ENCODE peak calls at places on chromosomes 4 and X, in ten cellular contexts. One of them, this sample, is unnamed.

GRCh38 chrX:37332987-37333658 is 16.0 kb upstream of the PRRG1 start:
- DNase-seq in T1000: no peak
- DNase-seq in lower lobe of right lung: no peak
- DNase-seq in ovary: no peak
- DNase-seq in activated CD4-positive, alpha-beta T cell treated with anti-CD3 and anti-CD28 coated beads for 1 hour: no peak
- DNase-seq in WTC11: no peak
- DNase-seq in AG08395: no peak
- DNase-seq in HT1080: no peak
- DNase-seq in left ventricle myocardium superior: no peak
- DNase-seq in Daoy: no peak
- DNase-seq in this sample: no peak

GRCh38 chr4:32574803-32575202 is 1854.6 kb downstream of the PCDH7 start:
- DNase-seq in T1000: no peak
- DNase-seq in lower lobe of right lung: no peak
- DNase-seq in ovary: no peak
- DNase-seq in activated CD4-positive, alpha-beta T cell treated with anti-CD3 and anti-CD28 coated beads for 1 hour: no peak
- DNase-seq in WTC11: no peak
- DNase-seq in AG08395: no peak
- DNase-seq in HT1080: no peak
- DNase-seq in left ventricle myocardium superior: no peak
- DNase-seq in Daoy: no peak
- DNase-seq in this sample: no peak

GRCh38 chrX:9912341-9912740 is 54.8 kb upstream of the CLDN34 start:
- DNase-seq in T1000: no peak
- DNase-seq in lower lobe of right lung: no peak
- DNase-seq in ovary: no peak
- DNase-seq in activated CD4-positive, alpha-beta T cell treated with anti-CD3 and anti-CD28 coated beads for 1 hour: no peak
- DNase-seq in WTC11: peak; percentile 28
- DNase-seq in AG08395: no peak
- DNase-seq in HT1080: no peak
- DNase-seq in left ventricle myocardium superior: no peak
- DNase-seq in Daoy: no peak
- DNase-seq in this sample: peak; percentile 88

GRCh38 chrX:109187473-109188168 is 294.3 kb downstream of the GUCY2F start:
- DNase-seq in T1000: no peak
- DNase-seq in lower lobe of right lung: no peak
- DNase-seq in ovary: no peak
- DNase-seq in activated CD4-positive, alpha-beta T cell treated with anti-CD3 and anti-CD28 coated beads for 1 hour: no peak
- DNase-seq in WTC11: no peak
- DNase-seq in AG08395: no peak
- DNase-seq in HT1080: no peak
- DNase-seq in left ventricle myocardium superior: no peak
- DNase-seq in Daoy: no peak
- DNase-seq in this sample: peak; percentile 3

GRCh38 chr4:108155373-108155772 is 13.4 kb downstream of the LEF1 start:
- DNase-seq in T1000: no peak
- DNase-seq in lower lobe of right lung: no peak
- DNase-seq in ovary: no peak
- DNase-seq in activated CD4-positive, alpha-beta T cell treated with anti-CD3 and anti-CD28 coated beads for 1 hour: no peak
- DNase-seq in WTC11: peak; percentile 55
- DNase-seq in AG08395: no peak
- DNase-seq in HT1080: peak; percentile 69
- DNase-seq in left ventricle myocardium superior: no peak
- DNase-seq in Daoy: peak; percentile 61
- DNase-seq in this sample: no peak

GRCh38 chr4:6271701-6272465 is 2.2 kb downstream of the WFS1 start:
- DNase-seq in T1000: no peak
- DNase-seq in lower lobe of right lung: peak; percentile 87
- DNase-seq in ovary: peak; percentile 44
- DNase-seq in activated CD4-positive, alpha-beta T cell treated with anti-CD3 and anti-CD28 coated beads for 1 hour: no peak
- DNase-seq in WTC11: no peak
- DNase-seq in AG08395: no peak
- DNase-seq in HT1080: no peak
- DNase-seq in left ventricle myocardium superior: peak; percentile 83
- DNase-seq in Daoy: no peak
- DNase-seq in this sample: no peak

GRCh38 chrX:143757375-143757774 is 36.8 kb upstream of the SPANXN2 start:
- DNase-seq in T1000: no peak
- DNase-seq in lower lobe of right lung: no peak
- DNase-seq in ovary: no peak
- DNase-seq in activated CD4-positive, alpha-beta T cell treated with anti-CD3 and anti-CD28 coated beads for 1 hour: no peak
- DNase-seq in WTC11: no peak
- DNase-seq in AG08395: no peak
- DNase-seq in HT1080: no peak
- DNase-seq in left ventricle myocardium superior: no peak
- DNase-seq in Daoy: no peak
- DNase-seq in this sample: no peak

GRCh38 chrX:2452799-2453198 is 48.0 kb downstream of the DHRSX start:
- DNase-seq in T1000: no peak
- DNase-seq in lower lobe of right lung: no peak
- DNase-seq in ovary: no peak
- DNase-seq in activated CD4-positive, alpha-beta T cell treated with anti-CD3 and anti-CD28 coated beads for 1 hour: no peak
- DNase-seq in WTC11: no peak
- DNase-seq in AG08395: no peak
- DNase-seq in HT1080: no peak
- DNase-seq in left ventricle myocardium superior: no peak
- DNase-seq in Daoy: no peak
- DNase-seq in this sample: no peak

GRCh38 chrX:3176439-3176820 is 135.2 kb downstream of the ARSF start:
- DNase-seq in T1000: no peak
- DNase-seq in lower lobe of right lung: no peak
- DNase-seq in ovary: no peak
- DNase-seq in activated CD4-positive, alpha-beta T cell treated with anti-CD3 and anti-CD28 coated beads for 1 hour: no peak
- DNase-seq in WTC11: no peak
- DNase-seq in AG08395: peak; percentile 47
- DNase-seq in HT1080: no peak
- DNase-seq in left ventricle myocardium superior: no peak
- DNase-seq in Daoy: no peak
- DNase-seq in this sample: no peak